ENCODE peak calls at places on chromosomes 13 and 19, in seven cellular contexts. I, B, Z, P, K, R and W are unnamed samples.

GRCh38 chr19:38263696-38264485 is 482 bp upstream of the SPINT2 start:
- DNase-seq in I (peak), B (peak), Z (peak), P (no peak), K (peak), R (no peak), W (no peak)

GRCh38 chr13:53783466-53783865 is 754.9 kb downstream of the OLFM4 start:
- DNase-seq in I (no peak), B (no peak), Z (no peak), P (no peak), K (no peak), R (no peak), W (no peak)

GRCh38 chr13:89315287-89315686 is 1644.1 kb downstream of the SLITRK5 start:
- DNase-seq in I (no peak), B (no peak), Z (no peak), P (no peak), K (no peak), R (no peak), W (no peak)

GRCh38 chr19:31054430-31054829 is 294.8 kb downstream of the TSHZ3 start:
- DNase-seq in I (peak), B (peak), Z (no peak), P (peak), K (no peak), R (peak), W (no peak)

GRCh38 chr13:45859682-45860081 is 8.1 kb upstream of the SIAH3 start:
- DNase-seq in I (no peak), B (no peak), Z (no peak), P (no peak), K (no peak), R (no peak), W (no peak)

GRCh38 chr13:66556306-66556705 is 673.8 kb downstream of the PCDH9 start:
- DNase-seq in I (peak), B (no peak), Z (no peak), P (no peak), K (no peak), R (no peak), W (no peak)

GRCh38 chr19:18385675-18386542 is at the start of gene GDF15:
- DNase-seq in I (peak), B (peak), Z (peak), P (peak), K (peak), R (peak), W (no peak)

GRCh38 chr13:40247845-40248244 is 418.6 kb downstream of the FOXO1 start:
- DNase-seq in I (no peak), B (no peak), Z (no peak), P (no peak), K (no peak), R (no peak), W (no peak)

GRCh38 chr19:9839415-9839814 is 4.3 kb downstream of the PIN1 start:
- DNase-seq in I (peak), B (no peak), Z (no peak), P (no peak), K (no peak), R (no peak), W (no peak)

GRCh38 chr13:111051656-111052232 is 63.4 kb upstream of the ARHGEF7 start:
- DNase-seq in I (no peak), B (no peak), Z (no peak), P (no peak), K (no peak), R (peak), W (no peak)

GRCh38 chr13:48896312-48896711 is 79.4 kb upstream of the FNDC3A start:
- DNase-seq in I (peak), B (peak), Z (no peak), P (peak), K (no peak), R (no peak), W (no peak)

GRCh38 chr13:112366907-112367646 is 9.1 kb upstream of the SPACA7 start:
- DNase-seq in I (no peak), B (no peak), Z (no peak), P (no peak), K (no peak), R (no peak), W (no peak)

GRCh38 chr13:71912524-71912923 is 45.5 kb upstream of the DACH1 start:
- DNase-seq in I (peak), B (no peak), Z (no peak), P (no peak), K (no peak), R (no peak), W (no peak)

GRCh38 chr13:51298812-51299211 is 40.7 kb upstream of the SERPINE3 start:
- DNase-seq in I (peak), B (peak), Z (no peak), P (no peak), K (no peak), R (no peak), W (no peak)
- TF ChIP-seq CEBPB in I (no peak), B (no peak), Z (no peak), P (no peak), K (no peak), R (no peak), W (no peak)

GRCh38 chr13:77437267-77437666 is 98.2 kb upstream of the SCEL start:
- DNase-seq in I (no peak), B (no peak), Z (no peak), P (no peak), K (peak), R (no peak), W (no peak)

GRCh38 chr13:77430377-77430951 is 103.6 kb upstream of the MYCBP2 start:
- DNase-seq in I (no peak), B (no peak), Z (no peak), P (no peak), K (no peak), R (no peak), W (peak)

GRCh38 chr13:77429320-77430142 is 102.6 kb upstream of the MYCBP2 start:
- DNase-seq in I (no peak), B (no peak), Z (no peak), P (no peak), K (no peak), R (no peak), W (peak)

GRCh38 chr13:77431449-77431848 is 104.1 kb upstream of the SCEL start:
- DNase-seq in I (no peak), B (no peak), Z (no peak), P (no peak), K (no peak), R (no peak), W (peak)

GRCh38 chr13:77434289-77434688 is 101.2 kb upstream of the SCEL start:
- DNase-seq in I (no peak), B (no peak), Z (no peak), P (no peak), K (no peak), R (no peak), W (no peak)
- TF ChIP-seq CEBPB in I (no peak), B (no peak), Z (no peak), P (no peak), K (no peak), R (no peak), W (no peak)

GRCh38 chr19:49792829-49793560 is 20.1 kb downstream of the FUZ start:
- DNase-seq in I (no peak), B (no peak), Z (no peak), P (no peak), K (no peak), R (no peak), W (no peak)

GRCh38 chr19:49795615-49796014 is 17.5 kb downstream of the FUZ start:
- DNase-seq in I (no peak), B (no peak), Z (no peak), P (no peak), K (no peak), R (no peak), W (no peak)

GRCh38 chr19:49791776-49792445 is 21.2 kb downstream of the FUZ start:
- DNase-seq in I (no peak), B (no peak), Z (no peak), P (no peak), K (no peak), R (no peak), W (no peak)

GRCh38 chr19:49790866-49791265 is 22.2 kb downstream of the FUZ start:
- DNase-seq in I (peak), B (no peak), Z (no peak), P (peak), K (no peak), R (no peak), W (no peak)

GRCh38 chr19:49793561-49793840 is 19.6 kb downstream of the FUZ start:
- DNase-seq in I (peak), B (peak), Z (no peak), P (no peak), K (no peak), R (no peak), W (no peak)
- TF ChIP-seq CEBPB in I (no peak), B (no peak), Z (no peak), P (no peak), K (no peak), R (no peak), W (no peak)

GRCh38 chr13:28557725-28558124 is 62.8 kb upstream of the FLT1 start:
- DNase-seq in I (no peak), B (no peak), Z (no peak), P (no peak), K (no peak), R (no peak), W (no peak)

GRCh38 chr13:28560612-28561011 is 65.7 kb upstream of the FLT1 start:
- DNase-seq in I (no peak), B (no peak), Z (no peak), P (no peak), K (no peak), R (no peak), W (no peak)

GRCh38 chr13:28559636-28560259 is 64.8 kb upstream of the FLT1 start:
- DNase-seq in I (no peak), B (no peak), Z (no peak), P (no peak), K (no peak), R (no peak), W (no peak)

GRCh38 chr13:28558567-28558966 is 63.6 kb upstream of the FLT1 start:
- DNase-seq in I (no peak), B (no peak), Z (no peak), P (no peak), K (no peak), R (no peak), W (no peak)

DNA sequence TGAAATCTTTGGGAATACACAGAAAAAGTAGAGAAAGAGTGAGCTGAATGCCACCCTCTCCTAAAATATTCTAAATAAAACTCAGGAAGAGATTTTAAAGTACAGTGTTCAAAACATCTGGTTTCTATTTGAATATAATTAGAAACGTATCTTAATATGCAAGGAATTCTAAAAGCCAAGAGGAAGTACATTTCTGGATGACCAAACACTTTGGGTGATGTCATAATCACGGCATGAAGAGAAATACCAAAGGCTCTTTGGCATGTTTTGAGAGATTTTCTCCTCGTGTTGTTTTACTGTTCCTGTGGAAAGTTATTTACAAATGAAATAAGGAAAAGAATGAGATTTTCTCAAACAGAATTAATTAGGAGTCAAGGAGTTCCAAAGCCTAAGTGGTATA is 63.2 kb upstream of the FLT1 start:
- DNase-seq in I (peak), B (no peak), Z (no peak), P (no peak), K (no peak), R (no peak), W (no peak)
- TF ChIP-seq CEBPB in I (peak), B (no peak), Z (no peak), P (no peak), K (no peak), R (no peak), W (no peak)